ENCODE peak calls at places on chromosomes 16 and 17, in four cellular contexts. O, Z, J and U are unnamed samples.
A peak's percentile ranks its signal among the peaks of the same experiment; 100 is the strongest.

GRCh38 chr17:36768355-36768754 is 167.0 kb downstream of the MRM1 start:
- DNase-seq in Z (peak; percentile 70), O (no peak), J (no peak), U (no peak)

GRCh38 chr16:89958068-89958467 is 9.5 kb downstream of the DEF8 start:
- DNase-seq in Z (peak; percentile 77), O (no peak), J (peak; percentile 11), U (peak; percentile 32)

GRCh38 chr16:73202176-73202729 is 154.3 kb upstream of the ZFHX3 start:
- DNase-seq in O (no peak), J (peak; percentile 97), Z (no peak), U (no peak)

GRCh38 chr16:84339766-84340165 is 28.6 kb upstream of the ATP2C2 start:
- DNase-seq in O (no peak), J (no peak), Z (no peak), U (no peak)

GRCh38 chr17:44278006-44278405 is 10.1 kb upstream of the SLC4A1 start:
- DNase-seq in O (no peak), J (peak; percentile 68), Z (no peak), U (peak; percentile 22)

GRCh38 chr17:1764274-1764673 is 2.4 kb downstream of the SERPINF1 start:
- DNase-seq in J (peak; percentile 87), Z (no peak), O (no peak), U (peak; percentile 85)

GRCh38 chr16:80656161-80656560 is 115.4 kb downstream of the DYNLRB2 start:
- DNase-seq in J (no peak), O (no peak), Z (no peak), U (no peak)

GRCh38 chr16:67454852-67455251 is 23.9 kb downstream of the HSD11B2 start:
- DNase-seq in O (no peak), Z (no peak), J (no peak), U (no peak)

GRCh38 chr16:19524866-19525723 is 1.4 kb downstream of the CCP110 start:
- DNase-seq in Z (no peak), O (peak; percentile 6), J (peak; percentile 2), U (peak; percentile 39)

GRCh38 chr17:11608396-11608795 is 10.1 kb downstream of the DNAH9 start:
- DNase-seq in J (no peak), O (no peak), Z (no peak), U (no peak)

GRCh38 chr17:42325026-42325425 is 36.7 kb downstream of the STAT5A start:
- DNase-seq in Z (no peak), J (peak; percentile 88), O (no peak), U (peak; percentile 80)

GRCh38 chr16:4290236-4290830 is 17.5 kb upstream of the TFAP4 start:
- DNase-seq in J (peak; percentile 66), O (no peak), Z (no peak), U (peak; percentile 95)

GRCh38 chr17:68200689-68201424 is 47.0 kb upstream of the AMZ2 start:
- DNase-seq in J (peak; percentile 62), Z (peak; percentile 92), O (peak; percentile 70), U (peak; percentile 71)

GRCh38 chr16:20327444-20328041 is at the start of gene GP2:
- DNase-seq in Z (no peak), J (no peak), O (no peak), U (no peak)

GRCh38 chr17:20226814-20227482 is 217.8 kb downstream of the SPECC1 start:
- DNase-seq in O (peak; percentile 71), Z (peak; percentile 93), J (peak; percentile 83), U (peak; percentile 77)

GRCh38 chr17:20224379-20224778 is 215.2 kb downstream of the SPECC1 start:
- DNase-seq in J (no peak), Z (peak; percentile 39), O (no peak), U (no peak)

GRCh38 chr17:20225162-20226115 is 216.3 kb downstream of the SPECC1 start:
- DNase-seq in J (no peak), O (no peak), Z (peak; percentile 48), U (no peak)

GRCh38 chr17:20228410-20228809 is 219.3 kb downstream of the SPECC1 start:
- DNase-seq in Z (no peak), O (no peak), J (no peak), U (no peak)

GRCh38 chr17:20223808-20224328 is 214.7 kb downstream of the SPECC1 start:
- DNase-seq in Z (peak; percentile 37), J (peak; percentile 10), O (no peak), U (peak; percentile 10)
- H2BK5ac ChIP-seq in Z (no peak overlapping the region), J (peak overlapping the region; percentile 18), O (no peak overlapping the region), U (no peak overlapping the region)

GRCh38 chr16:59854846-59855439 is 1120.8 kb upstream of the GOT2 start:
- DNase-seq in Z (no peak), J (no peak), O (no peak), U (no peak)
- H3K18ac ChIP-seq in Z (no peak overlapping the region), J (no peak overlapping the region), O (no peak overlapping the region), U (no peak overlapping the region)

GRCh38 chr16:51392651-51393187 is 241.6 kb upstream of the SALL1 start:
- DNase-seq in O (no peak), Z (peak; percentile 54), J (peak; percentile 85), U (peak; percentile 98)
- H2BK5ac ChIP-seq in O (peak overlapping the region; percentile 16), Z (peak overlapping the region; percentile 91), J (peak overlapping the region; percentile 31), U (no peak overlapping the region)

DNA sequence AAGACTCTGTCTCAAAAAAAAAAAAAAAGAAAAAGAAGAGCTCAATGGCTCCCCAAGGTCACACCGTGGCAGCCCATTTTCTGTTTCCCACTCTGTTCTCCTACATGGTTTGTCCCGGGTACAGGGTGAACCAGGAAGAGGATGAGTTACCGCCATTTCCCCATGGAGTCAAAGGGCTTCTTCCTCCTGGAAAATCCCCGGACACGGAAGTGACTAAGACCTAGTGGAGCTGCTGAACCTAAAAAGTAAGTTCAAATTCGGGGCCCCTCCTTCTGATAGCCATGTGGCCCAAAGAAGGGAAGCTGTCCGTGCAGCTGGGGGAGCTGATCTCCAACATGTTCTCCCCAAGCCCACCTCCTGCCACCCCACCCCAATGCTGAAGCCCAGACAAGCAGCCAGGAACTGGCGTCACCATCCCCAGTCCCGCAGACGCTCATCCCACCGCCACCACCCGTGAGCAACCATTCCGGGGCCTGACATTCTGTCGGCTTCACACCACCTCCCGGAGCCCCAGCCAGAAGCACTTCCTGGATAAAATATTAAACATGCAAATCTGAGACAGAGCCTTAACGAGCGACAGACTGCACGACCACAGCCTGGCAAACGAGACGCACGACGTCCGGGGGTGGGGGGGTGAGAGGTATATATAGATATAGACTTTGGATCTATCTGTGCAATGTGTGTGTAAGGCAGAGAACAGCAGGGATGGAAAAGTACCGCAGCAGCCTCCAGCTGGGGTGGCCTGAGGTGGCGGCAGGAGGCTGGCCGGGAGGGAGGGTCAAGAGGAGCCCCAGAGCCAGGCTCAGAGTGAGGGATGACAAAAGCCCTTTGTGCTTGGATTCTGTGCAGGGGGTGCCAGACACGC is 17.6 kb downstream of the EPOP start:
- DNase-seq in Z (no peak), J (no peak), O (no peak), U (no peak)
- H3K18ac ChIP-seq in Z (peak overlapping the region; percentile 78), J (no peak overlapping the region), O (peak overlapping the region; percentile 76), U (no peak overlapping the region)

DNA sequence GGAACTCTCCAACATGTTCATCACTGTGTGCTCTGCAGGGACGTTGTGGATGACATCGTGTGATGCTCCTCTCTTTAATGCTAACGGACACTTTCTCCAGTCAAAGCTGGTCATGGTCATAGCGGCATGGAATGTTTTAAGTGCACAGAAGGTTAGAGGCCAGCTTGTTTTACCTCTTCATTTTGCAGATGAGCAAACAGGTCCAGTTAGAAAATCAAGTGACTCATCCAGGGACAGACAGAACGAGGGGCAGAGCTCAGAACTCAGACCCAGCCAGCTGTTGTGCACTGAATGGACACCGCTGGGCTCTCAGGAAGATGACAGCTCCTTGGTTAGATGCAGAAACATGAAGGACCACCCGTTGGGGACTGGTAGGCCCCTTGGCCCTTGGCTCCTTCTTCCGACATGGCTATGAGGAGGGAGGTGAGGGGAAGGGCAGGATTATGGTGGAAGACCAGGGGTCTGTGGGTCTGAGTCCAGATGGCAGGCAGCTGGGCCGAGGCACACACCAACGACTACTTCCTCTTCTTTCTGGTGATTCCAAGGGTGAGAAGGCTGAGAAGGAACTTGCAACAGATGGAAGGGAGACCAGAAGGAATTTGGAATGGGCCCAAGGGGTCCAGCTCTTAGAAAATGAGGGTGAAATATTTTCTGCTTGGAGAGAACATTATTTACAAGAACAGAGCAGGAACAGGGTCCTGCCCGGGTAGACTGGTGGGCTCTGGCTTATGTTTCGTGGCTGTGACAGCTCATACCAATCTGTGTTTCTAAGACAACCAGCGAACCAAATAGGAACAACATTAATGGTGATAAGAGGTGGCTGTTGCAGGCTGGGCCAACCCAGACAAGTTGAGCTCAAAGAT is 36.8 kb downstream of the CCDC42 start:
- DNase-seq in Z (no peak), O (no peak), J (no peak), U (peak; percentile 65)
- H2BK5ac ChIP-seq in Z (no peak overlapping the region), O (no peak overlapping the region), J (no peak overlapping the region), U (no peak overlapping the region)

DNA sequence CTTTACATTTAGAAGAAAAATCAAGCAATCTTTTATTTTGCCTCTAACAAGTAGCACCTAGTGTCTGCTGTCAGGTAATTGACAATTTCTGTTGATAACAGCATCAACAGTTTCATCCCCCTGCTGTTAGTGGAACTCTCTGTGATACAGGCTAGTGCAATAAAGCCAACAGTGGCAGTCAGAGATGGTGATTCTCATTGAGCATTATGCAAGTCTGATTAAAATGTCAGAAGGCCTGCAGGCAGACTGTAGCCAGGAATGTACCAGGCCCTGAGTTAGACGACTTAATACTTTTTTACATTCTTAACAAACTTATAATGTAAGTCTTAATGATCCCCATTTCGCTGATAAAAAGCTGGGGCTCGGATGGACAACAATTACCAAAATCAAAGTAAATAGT is 14.6 kb downstream of the CYLD start:
- DNase-seq in Z (no peak), J (no peak), O (no peak), U (no peak)
- H3K18ac ChIP-seq in Z (no peak overlapping the region), J (no peak overlapping the region), O (no peak overlapping the region), U (no peak overlapping the region)

GRCh38 chr17:47806913-47807255 is 14.7 kb downstream of the OSBPL7 start:
- DNase-seq in J (no peak), Z (no peak), O (no peak), U (no peak)
- H2BK5ac ChIP-seq in J (no peak overlapping the region), Z (no peak overlapping the region), O (no peak overlapping the region), U (no peak overlapping the region)

GRCh38 chr16:54397838-54398237 is 111.3 kb upstream of the IRX3 start:
- DNase-seq in O (no peak), Z (no peak), J (no peak), U (no peak)
- H3K18ac ChIP-seq in O (no peak overlapping the region), Z (no peak overlapping the region), J (no peak overlapping the region), U (no peak overlapping the region)

DNA sequence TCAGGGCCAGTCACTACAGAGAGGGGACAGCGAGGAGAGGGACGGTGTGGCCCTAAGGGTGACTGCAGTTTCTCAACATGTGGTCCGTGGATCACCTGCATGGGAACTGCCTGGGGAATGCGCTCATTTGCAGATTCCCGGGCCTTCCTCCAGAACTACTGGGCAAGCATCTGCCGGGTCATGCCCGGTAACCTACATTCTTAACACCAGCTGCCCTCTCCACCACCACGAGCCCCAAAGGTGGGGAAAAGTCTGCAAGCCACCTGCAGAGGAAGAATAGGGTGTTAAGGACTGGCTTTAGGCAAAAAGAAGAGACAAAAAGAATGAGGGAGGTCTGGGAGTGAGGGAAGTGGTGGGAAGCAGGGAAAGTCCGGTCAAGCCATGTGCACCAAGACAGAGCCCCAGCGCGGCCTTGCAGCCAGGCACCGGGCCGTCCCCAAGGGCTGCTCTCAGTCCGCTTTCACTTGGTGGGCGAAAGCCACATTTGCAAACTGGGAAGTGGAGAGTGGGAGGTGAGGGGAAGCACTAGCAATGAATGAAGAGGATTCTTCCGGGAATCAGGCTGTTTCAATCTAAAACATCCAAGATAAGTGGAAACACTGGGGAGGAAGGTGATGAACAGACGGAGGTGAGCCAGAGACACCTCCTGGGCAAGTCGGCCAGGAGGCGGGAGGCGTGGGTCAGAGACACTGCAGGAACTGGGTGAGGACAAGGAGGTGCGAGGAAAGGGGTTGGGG is 70.3 kb downstream of the N4BP1 start:
- DNase-seq in O (no peak), Z (peak; percentile 44), J (no peak), U (no peak)
- H2BK5ac ChIP-seq in O (no peak overlapping the region), Z (peak overlapping the region; percentile 24), J (no peak overlapping the region), U (no peak overlapping the region)